ENCODE peak calls at places on chromosomes 1 and 21, in nine cellular contexts. I, S, E, H, W, Y, U, Q and Z are unnamed samples.

GRCh38 chr1:191206808-191207207 is 729.1 kb upstream of the BRINP3 start:
- DNase-seq in Y (peak), W (no peak), E (no peak), S (no peak), Q (no peak), H (no peak), I (no peak), U (no peak), Z (no peak)

GRCh38 chr1:213110349-213111300 is 59.6 kb downstream of the RPS6KC1 start:
- DNase-seq in U (no peak), W (no peak), Q (peak), Y (no peak), S (no peak), I (no peak), H (no peak), E (no peak), Z (peak)

GRCh38 chr21:43767980-43768867 is 7.9 kb downstream of the CSTB start:
- DNase-seq in Q (no peak), I (no peak), H (peak), W (peak), E (no peak), U (no peak), S (peak), Y (peak), Z (no peak)

GRCh38 chr1:12383001-12383400 is 153.2 kb downstream of the VPS13D start:
- DNase-seq in U (no peak), Q (no peak), E (no peak), Y (no peak), S (no peak), I (no peak), H (no peak), W (no peak), Z (no peak)

GRCh38 chr1:36638268-36638667 is 155.6 kb upstream of the CSF3R start:
- DNase-seq in Y (no peak), W (no peak), S (no peak), E (no peak), H (no peak), Q (no peak), I (no peak), U (no peak), Z (no peak)

GRCh38 chr1:200022239-200022804 is 5.2 kb upstream of the NR5A2 start:
- DNase-seq in E (no peak), I (no peak), W (no peak), S (no peak), Y (no peak), H (no peak), U (no peak), Q (no peak), Z (no peak)

GRCh38 chr1:248825136-248825535 is 579 bp downstream of the SH3BP5L start:
- DNase-seq in W (no peak), Y (peak), Q (no peak), H (no peak), U (no peak), E (no peak), S (no peak), I (no peak), Z (no peak)

GRCh38 chr1:94929816-94930215 is 2.9 kb upstream of the CNN3 start:
- DNase-seq in U (no peak), E (no peak), W (no peak), H (no peak), S (no peak), I (no peak), Y (no peak), Q (no peak), Z (no peak)

GRCh38 chr1:109484519-109484975 is 842 bp downstream of the ATXN7L2 start:
- DNase-seq in Q (no peak), W (no peak), H (no peak), Y (no peak), E (no peak), U (no peak), S (no peak), I (no peak), Z (no peak)

GRCh38 chr1:186754542-186755150 is 74.1 kb upstream of the PLA2G4A start:
- DNase-seq in S (no peak), W (no peak), I (no peak), Q (no peak), E (no peak), Y (no peak), U (no peak), H (no peak), Z (no peak)

GRCh38 chr1:71521655-71522264 is 440.9 kb upstream of the ZRANB2 start:
- DNase-seq in W (peak), S (no peak), H (peak), E (no peak), Q (no peak), Y (peak), I (no peak), U (no peak), Z (peak)

GRCh38 chr1:83999316-83999819 is 436 bp upstream of the TTLL7 start:
- DNase-seq in E (no peak), Y (peak), Q (no peak), U (peak), I (no peak), W (peak), H (peak), S (peak), Z (no peak)

GRCh38 chr1:114353233-114353632 is 157.8 kb downstream of the TRIM33 start:
- DNase-seq in Q (no peak), E (no peak), I (no peak), U (no peak), H (peak), Y (peak), W (peak), S (no peak), Z (no peak)

GRCh38 chr1:46158312-46159281 is 16.3 kb upstream of the TSPAN1 start:
- DNase-seq in S (no peak), I (no peak), Q (no peak), E (no peak), H (no peak), W (no peak), Y (no peak), U (no peak), Z (no peak)

GRCh38 chr1:63753591-63753990 is 20.2 kb upstream of the ROR1 start:
- DNase-seq in Y (peak), Q (no peak), E (no peak), H (no peak), U (no peak), I (no peak), W (no peak), S (no peak), Z (no peak)

GRCh38 chr1:10528066-10529014 is 53.6 kb downstream of the PEX14 start:
- DNase-seq in E (no peak), Y (peak), S (no peak), Q (no peak), I (no peak), U (no peak), W (peak), H (peak), Z (no peak)

GRCh38 chr1:220339581-220339980 is 67.3 kb upstream of the RAB3GAP2 start:
- DNase-seq in U (no peak), Y (no peak), W (no peak), H (no peak), I (no peak), S (no peak), Q (no peak), E (no peak), Z (no peak)

GRCh38 chr1:44170281-44170823 is 28.9 kb upstream of the KLF18 start:
- DNase-seq in U (no peak), E (no peak), H (no peak), I (no peak), W (no peak), Y (no peak), Q (no peak), S (no peak), Z (no peak)

GRCh38 chr1:200900877-200901276 is 6.2 kb downstream of the INAVA start:
- DNase-seq in W (no peak), H (no peak), Q (no peak), E (no peak), I (no peak), Y (no peak), S (no peak), U (no peak), Z (no peak)

GRCh38 chr1:61334718-61335589 is 252.6 kb downstream of the NFIA start:
- DNase-seq in W (no peak), H (peak), U (no peak), I (no peak), Q (no peak), S (no peak), E (no peak), Y (no peak), Z (no peak)

GRCh38 chr21:33112151-33112550 is 42.2 kb downstream of the OLIG1 start:
- DNase-seq in W (no peak), U (no peak), I (no peak), Y (no peak), H (no peak), S (no peak), E (no peak), Q (no peak), Z (no peak)

GRCh38 chr21:31909772-31910470 is 37.1 kb downstream of the HUNK start:
- DNase-seq in Y (no peak), S (no peak), Q (no peak), W (no peak), E (no peak), I (no peak), U (no peak), H (no peak), Z (no peak)

GRCh38 chr1:30725450-30726095 is 2.2 kb upstream of the MATN1 start:
- DNase-seq in E (no peak), Q (no peak), W (no peak), S (no peak), U (no peak), I (no peak), H (no peak), Y (no peak), Z (no peak)

GRCh38 chr21:40512590-40512989 is 334.4 kb downstream of the DSCAM start:
- DNase-seq in U (no peak), Q (no peak), W (no peak), S (no peak), E (no peak), H (no peak), I (no peak), Y (no peak), Z (no peak)